ENCODE peak calls at places on chromosomes 11 and 22, in four cellular contexts. Q is SK-N-SH, H is K562, R is H1. C is an unnamed sample.

GRCh38 chr11:109423860-109424190 is 1.8 kb downstream of the C11orf87 start:
- DNase-seq in H (no peak), R (no peak), Q (peak; percentile 15), C (peak; percentile 10)

GRCh38 chr11:134634897-134635831 is 223.1 kb upstream of the B3GAT1 start:
- DNase-seq in R (no peak), Q (peak; percentile 55), H (no peak), C (no peak)

GRCh38 chr11:57249384-57250319 is 12.6 kb upstream of the APLNR start:
- DNase-seq in R (no peak), Q (no peak), H (peak; percentile 58), C (peak; percentile 74)

GRCh38 chr22:44201556-44202129 is 20.9 kb downstream of the PARVG start:
- DNase-seq in R (no peak), H (no peak), Q (no peak), C (no peak)

GRCh38 chr11:26478710-26479109 is 93.4 kb downstream of the MUC15 start:
- DNase-seq in H (no peak), R (no peak), Q (no peak), C (no peak)

GRCh38 chr11:100849009-100849913 is 162.2 kb downstream of the ARHGAP42 start:
- DNase-seq in H (no peak), R (no peak), Q (no peak), C (no peak)

GRCh38 chr11:119303227-119303718 is 13.7 kb downstream of the MCAM start:
- DNase-seq in Q (no peak), H (no peak), R (no peak), C (no peak)

GRCh38 chr11:57379732-57380131 is 1.2 kb downstream of the PRG3 start:
- DNase-seq in R (peak; percentile 21), Q (no peak), H (no peak), C (peak; percentile 82)

GRCh38 chr11:108616549-108616948 is 23.0 kb upstream of the EXPH5 start:
- DNase-seq in R (no peak), Q (no peak), H (no peak), C (no peak)

GRCh38 chr11:44409558-44410236 is 99.8 kb upstream of the ALX4 start:
- DNase-seq in Q (no peak), R (no peak), H (no peak), C (no peak)

GRCh38 chr22:36365020-36365411 is 22.8 kb downstream of the MYH9 start:
- DNase-seq in H (peak; percentile 64), R (no peak), Q (no peak), C (no peak)

GRCh38 chr11:134244593-134244992 is 8.6 kb downstream of the THYN1 start:
- DNase-seq in H (no peak), Q (peak; percentile 59), R (no peak), C (no peak)

GRCh38 chr11:34565417-34566208 is 52.0 kb upstream of the ELF5 start:
- DNase-seq in H (peak; percentile 55), Q (peak; percentile 39), R (peak; percentile 17), C (peak; percentile 39)

GRCh38 chr11:133844217-133844616 is 1.1 kb downstream of the SPATA19 start:
- DNase-seq in Q (no peak), H (no peak), R (no peak), C (no peak)

GRCh38 chr22:22235564-22235963 is 9.0 kb upstream of the VPREB1 start:
- DNase-seq in Q (peak; percentile 30), R (no peak), H (peak; percentile 78), C (peak; percentile 57)
- TF ChIP-seq TEAD4 in Q (no peak), R (no peak), H (no peak), C (no peak)

DNA sequence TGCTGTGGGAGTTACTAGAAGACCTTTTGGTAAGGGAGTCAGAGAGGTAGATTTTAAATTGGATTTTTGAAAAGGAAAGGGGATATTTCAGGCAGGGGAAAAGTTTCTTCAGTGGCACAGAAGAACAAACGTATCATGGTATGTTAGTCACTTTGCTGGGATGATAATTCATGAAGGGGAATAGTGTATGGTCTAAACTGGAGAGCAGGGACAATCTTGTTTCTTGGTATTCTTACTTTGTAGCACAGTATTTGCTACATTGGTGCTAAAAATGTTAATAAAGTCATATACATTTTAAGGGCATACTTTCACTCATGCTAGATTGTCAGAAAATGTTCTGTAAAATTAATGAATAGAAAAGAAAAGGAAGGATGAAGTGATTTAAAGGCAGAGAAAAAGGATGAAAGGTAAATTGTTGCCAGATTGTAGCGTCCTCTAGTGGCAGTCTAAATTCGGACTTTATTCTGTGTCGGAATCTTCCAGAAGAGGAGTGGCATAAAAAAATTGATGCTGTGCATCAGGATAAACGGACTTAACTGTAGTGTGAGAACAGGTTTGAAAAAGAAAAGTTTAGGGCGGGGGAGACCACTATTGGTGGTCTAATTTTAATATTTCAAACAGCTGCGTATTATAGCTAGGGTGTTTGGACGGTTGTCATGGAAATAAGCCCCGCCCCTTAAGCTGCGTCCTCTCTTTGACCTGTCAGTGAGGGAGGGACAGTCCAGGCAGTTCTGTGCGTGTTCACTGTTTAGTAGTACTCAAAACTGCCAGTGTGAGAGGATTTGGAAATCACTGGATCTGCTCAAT is at the start of gene BCO2:
- DNase-seq in Q (peak; percentile 79), R (no peak), H (peak; percentile 75), C (peak; percentile 69)
- TF ChIP-seq TEAD4 in Q (no peak), R (no peak), H (peak; percentile 8), C (no peak)

GRCh38 chr11:117950320-117950719 is 21.1 kb upstream of the TMPRSS13 start:
- DNase-seq in R (no peak), Q (no peak), H (peak; percentile 66), C (no peak)

GRCh38 chr11:117958949-117959348 is 27.2 kb upstream of the IL10RA start:
- DNase-seq in H (no peak), Q (no peak), R (no peak), C (no peak)

GRCh38 chr11:117949062-117949461 is 19.9 kb upstream of the TMPRSS13 start:
- DNase-seq in Q (no peak), R (no peak), H (no peak), C (no peak)

GRCh38 chr11:117950999-117951961 is 22.1 kb upstream of the TMPRSS13 start:
- DNase-seq in R (no peak), Q (no peak), H (no peak), C (no peak)

DNA sequence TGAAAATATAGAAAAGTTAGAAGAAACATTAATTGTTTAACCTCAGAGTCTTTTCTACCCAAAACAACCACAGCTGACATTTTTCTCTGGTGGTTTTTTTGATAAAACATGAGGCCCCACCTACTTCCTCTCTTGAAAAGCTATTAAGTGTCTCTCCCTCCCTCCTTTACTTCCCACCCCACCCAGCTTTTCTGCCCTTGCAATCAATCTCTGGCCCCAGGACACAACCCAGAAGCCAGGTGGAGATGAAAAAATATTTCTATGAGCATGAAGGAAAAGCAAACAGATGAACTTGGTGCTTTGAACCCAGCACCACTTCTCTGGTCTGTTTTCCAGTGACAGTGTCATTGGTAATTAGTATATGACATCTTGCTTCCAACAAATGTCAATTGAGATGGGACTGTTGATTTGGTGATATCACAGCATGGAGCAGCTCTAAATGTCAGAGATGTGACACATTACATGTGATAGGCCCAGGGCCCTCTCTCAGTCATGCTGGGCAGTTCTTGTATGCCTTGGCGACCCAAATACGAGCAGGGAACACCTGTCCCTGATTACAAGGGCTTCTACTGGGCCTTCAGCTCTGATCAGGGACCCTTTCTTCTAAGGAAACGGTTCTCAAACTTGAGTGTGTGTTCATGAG is 23.9 kb upstream of the TMPRSS13 start:
- DNase-seq in H (peak; percentile 65), Q (no peak), R (no peak), C (no peak)
- TF ChIP-seq TEAD4 in H (peak; percentile 27), Q (no peak), R (no peak), C (no peak)

GRCh38 chr11:94746721-94747120 is 21.4 kb upstream of the AMOTL1 start:
- DNase-seq in Q (no peak), H (no peak), R (no peak), C (no peak)
- TF ChIP-seq TEAD4 in Q (no peak), H (no peak), R (no peak), C (no peak)

DNA sequence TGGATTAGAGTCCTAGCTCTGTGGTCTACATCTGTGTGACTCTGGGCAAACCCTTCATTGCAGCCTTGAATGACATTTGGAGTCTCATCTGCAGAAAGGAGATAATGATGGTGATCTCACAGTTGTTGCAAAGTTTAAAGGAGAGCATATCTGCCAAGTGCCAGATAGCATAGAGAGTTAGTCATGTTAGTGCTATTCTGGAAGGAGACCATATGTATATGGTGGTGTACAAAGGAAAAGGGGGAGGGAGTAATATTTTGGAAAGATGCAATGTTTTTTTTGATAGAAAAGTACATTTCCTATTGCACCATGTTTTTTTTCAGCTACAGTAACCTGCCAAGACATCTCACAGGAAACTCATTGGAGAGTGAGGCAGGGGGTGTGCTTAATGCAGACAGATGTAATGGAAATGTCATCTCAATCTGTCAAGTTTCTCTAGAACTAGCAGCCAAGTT is 92.0 kb upstream of the NARS2 start:
- DNase-seq in R (no peak), Q (no peak), H (peak; percentile 47), C (no peak)
- TF ChIP-seq TEAD4 in R (no peak), Q (no peak), H (peak; percentile 89), C (no peak)

GRCh38 chr11:10233581-10233980 is 60.4 kb downstream of the SBF2 start:
- DNase-seq in Q (peak; percentile 8), R (no peak), H (no peak), C (no peak)
- TF ChIP-seq TEAD4 in Q (peak; percentile 78), R (no peak), H (no peak), C (no peak)

GRCh38 chr11:32056445-32056844 is 34.4 kb upstream of the RCN1 start:
- DNase-seq in Q (no peak), H (no peak), R (no peak), C (no peak)
- TF ChIP-seq TEAD4 in Q (no peak), H (no peak), R (no peak), C (no peak)

GRCh38 chr11:32485733-32486132 is 50.4 kb upstream of the WT1 start:
- DNase-seq in Q (no peak), R (no peak), H (no peak), C (no peak)

GRCh38 chr11:32494629-32495028 is 59.3 kb upstream of the WT1 start:
- DNase-seq in R (no peak), H (no peak), Q (no peak), C (no peak)

GRCh38 chr11:32487270-32487669 is 51.9 kb upstream of the WT1 start:
- DNase-seq in R (no peak), Q (peak; percentile 12), H (peak; percentile 58), C (peak; percentile 34)

GRCh38 chr11:32489464-32489863 is 54.1 kb upstream of the WT1 start:
- DNase-seq in Q (no peak), R (no peak), H (no peak), C (peak; percentile 33)
- TF ChIP-seq TEAD4 in Q (no peak), R (no peak), H (no peak), C (no peak)

GRCh38 chr22:46512683-46513082 is 24.7 kb downstream of the CELSR1 start:
- DNase-seq in R (no peak), H (no peak), Q (no peak), C (no peak)

GRCh38 chr22:46511391-46512370 is 25.7 kb downstream of the CELSR1 start:
- DNase-seq in Q (no peak), R (no peak), H (no peak), C (no peak)

GRCh38 chr22:46515208-46516111 is 22.0 kb downstream of the CELSR1 start:
- DNase-seq in R (no peak), Q (peak; percentile 32), H (no peak), C (no peak)

GRCh38 chr22:46514592-46515207 is 22.7 kb downstream of the CELSR1 start:
- DNase-seq in H (no peak), Q (no peak), R (no peak), C (no peak)

GRCh38 chr22:46513908-46514550 is 23.4 kb downstream of the CELSR1 start:
- DNase-seq in Q (no peak), H (no peak), R (no peak), C (no peak)
- TF ChIP-seq TEAD4 in Q (no peak), H (no peak), R (no peak), C (no peak)

C was measured in WTC11.